ENCODE peak calls at places on chromosomes 3 and 15, in nine cellular contexts. Q is adipocyte; C is stimulated activated CD8-positive, alpha-beta memory T cell treated with anti-CD3 and anti-CD28 coated beads, Interleukin-15, amount 100 ng/mL, for 4 hours; X is neuronal stem cell; N is C1 segment of cervical spinal cord; P is T-helper 2 cell; R is transverse colon; B is body of pancreas; W is choroid plexus epithelial cell. A is an unnamed sample.

GRCh38 chr15:73688455-73688854 is 4.3 kb downstream of the CD276 start:
- DNase-seq in R (no peak), C (no peak), X (no peak), W (peak), B (no peak), N (no peak), P (no peak), Q (no peak), A (peak)

GRCh38 chr3:186526256-186526606 is 17.9 kb downstream of the CRYGS start:
- DNase-seq in R (no peak), W (no peak), Q (no peak), B (no peak), X (no peak), N (no peak), C (no peak), P (no peak), A (no peak)

GRCh38 chr3:18827664-18828063 is 320.6 kb upstream of the KCNH8 start:
- DNase-seq in X (no peak), N (no peak), R (no peak), B (no peak), P (no peak), C (no peak), W (no peak), Q (no peak), A (no peak)

GRCh38 chr15:57922780-57923179 is 142.7 kb downstream of the ALDH1A2 start:
- DNase-seq in C (no peak), N (no peak), W (peak), P (no peak), X (no peak), R (peak), B (peak), Q (no peak), A (no peak)

GRCh38 chr3:52434491-52435115 is 10.3 kb downstream of the SEMA3G start:
- DNase-seq in C (no peak), W (no peak), X (no peak), N (no peak), R (no peak), B (no peak), Q (no peak), P (no peak), A (no peak)

GRCh38 chr15:33242165-33242564 is 47.7 kb upstream of the FMN1 start:
- DNase-seq in B (no peak), X (no peak), R (no peak), W (peak), P (no peak), C (no peak), Q (peak), N (no peak), A (peak)

GRCh38 chr3:172522871-172523818 is at the start of gene TNFSF10:
- DNase-seq in P (peak), C (peak), R (peak), Q (peak), B (peak), N (peak), W (no peak), X (no peak), A (no peak)

GRCh38 chr15:70478251-70478990 is 284.9 kb downstream of the UACA start:
- DNase-seq in P (no peak), B (no peak), W (no peak), R (peak), N (peak), Q (no peak), C (no peak), X (no peak), A (no peak)

GRCh38 chr15:99135194-99135593 is 30.3 kb downstream of the SYNM start:
- DNase-seq in X (no peak), C (no peak), P (no peak), Q (peak), B (no peak), W (peak), R (no peak), N (no peak), A (no peak)

GRCh38 chr3:17874630-17875029 is 132.2 kb upstream of the TBC1D5 start:
- DNase-seq in X (no peak), N (no peak), Q (peak), R (no peak), P (no peak), B (no peak), W (no peak), C (no peak), A (no peak)

GRCh38 chr15:43483306-43484128 is 9.4 kb downstream of the TP53BP1 start:
- DNase-seq in W (peak), C (no peak), Q (peak), R (no peak), B (no peak), X (no peak), N (no peak), P (no peak), A (peak)

GRCh38 chr3:30673425-30674341 is 67.3 kb downstream of the TGFBR2 start:
- DNase-seq in Q (peak), W (peak), N (no peak), B (no peak), X (no peak), R (no peak), P (no peak), C (no peak), A (no peak)

GRCh38 chr15:35206060-35206675 is 121.1 kb upstream of the NANOGP8 start:
- DNase-seq in Q (no peak), N (no peak), W (peak), P (no peak), B (no peak), C (no peak), R (no peak), X (no peak), A (no peak)

GRCh38 chr3:98900265-98901031 is 1.0 kb downstream of the DCBLD2 start:
- DNase-seq in B (no peak), Q (no peak), N (no peak), P (no peak), R (no peak), W (no peak), C (no peak), X (peak), A (no peak)

GRCh38 chr3:177294221-177294620 is 96.9 kb upstream of the TBL1XR1 start:
- DNase-seq in B (no peak), X (no peak), R (no peak), C (no peak), P (no peak), W (peak), Q (no peak), N (no peak), A (peak)

GRCh38 chr3:75171632-75172230 is 492.4 kb upstream of the FRG2C start:
- DNase-seq in R (no peak), P (no peak), B (no peak), N (no peak), W (peak), C (no peak), X (no peak), Q (peak), A (no peak)

GRCh38 chr3:16319307-16319706 is 54.3 kb downstream of the OXNAD1 start:
- DNase-seq in R (no peak), B (no peak), X (no peak), P (no peak), N (no peak), C (peak), W (no peak), Q (no peak), A (no peak)

GRCh38 chr3:33636125-33636855 is 81.8 kb downstream of the CLASP2 start:
- DNase-seq in C (no peak), X (peak), W (peak), N (no peak), P (no peak), B (no peak), Q (peak), R (no peak), A (peak)

GRCh38 chr15:88284441-88285106 is 28.0 kb upstream of the NTRK3 start:
- DNase-seq in N (no peak), X (no peak), C (no peak), W (no peak), P (no peak), Q (no peak), R (no peak), B (no peak), A (no peak)

GRCh38 chr15:59998256-59999063 is 5.7 kb upstream of the FOXB1 start:
- DNase-seq in B (no peak), X (peak), R (no peak), N (no peak), Q (no peak), W (no peak), C (no peak), P (no peak), A (no peak)

GRCh38 chr15:81901323-81901722 is 144.5 kb downstream of the MEX3B start:
- DNase-seq in C (no peak), R (no peak), B (no peak), P (no peak), Q (no peak), W (no peak), X (no peak), N (no peak), A (no peak)

GRCh38 chr15:42632100-42632675 is 56.8 kb downstream of the STARD9 start:
- DNase-seq in W (no peak), C (no peak), P (no peak), Q (no peak), X (no peak), B (no peak), R (no peak), N (no peak), A (no peak)

GRCh38 chr3:38478901-38479300 is 17.2 kb upstream of the EXOG start:
- DNase-seq in R (no peak), X (no peak), N (no peak), Q (no peak), W (no peak), P (no peak), C (no peak), B (no peak), A (no peak)

GRCh38 chr3:13595001-13595421 is 46.1 kb downstream of the FBLN2 start:
- DNase-seq in X (no peak), Q (no peak), N (no peak), B (no peak), P (no peak), C (no peak), R (no peak), W (peak), A (no peak)

GRCh38 chr15:29888651-29889050 is 66.4 kb upstream of the TJP1 start:
- DNase-seq in P (no peak), R (no peak), B (no peak), N (peak), W (peak), C (no peak), Q (peak), X (no peak), A (no peak)

A was measured in AG08395.